ENCODE peak calls at places on chromosomes 1 and 21, in seven cellular contexts. X is neuronal stem cell, F is IMR-90, J is mesenchymal stem cell, W is mesendoderm, G is trophoblast cell, I is H1. H is an unnamed sample.
A peak's percentile ranks its signal among the peaks of the same experiment; 100 is the strongest.

GRCh38 chr21:44939532-44940115 is at the start of gene SLX9:
- DNase-seq in X (peak; percentile 78), F (peak; percentile 73), J (peak; percentile 73), W (peak; percentile 88), G (peak; percentile 83), I (peak; percentile 89), H (peak; percentile 78)

GRCh38 chr21:15795533-15795932 is 65.8 kb downstream of the USP25 start:
- DNase-seq in X (no peak), F (no peak), J (no peak), W (no peak), G (no peak), I (no peak), H (no peak)

GRCh38 chr1:32622806-32623694 is 27.3 kb downstream of the ZBTB8OS start:
- DNase-seq in X (no peak), F (no peak), J (no peak), W (no peak), G (no peak), I (no peak), H (no peak)

GRCh38 chr1:114586513-114587047 is 5.2 kb upstream of the BCAS2 start:
- DNase-seq in X (no peak), F (no peak), J (no peak), W (no peak), G (peak; percentile 55), I (no peak), H (no peak)

GRCh38 chr1:62800825-62801306 is 16.9 kb downstream of the ATG4C start:
- DNase-seq in X (no peak), F (peak; percentile 84), J (peak; percentile 64), W (no peak), G (no peak), I (no peak), H (no peak)

GRCh38 chr1:169809370-169810095 is 14.8 kb upstream of the METTL18 start:
- DNase-seq in X (no peak), F (peak; percentile 35), J (peak; percentile 48), W (peak; percentile 14), G (peak; percentile 84), I (no peak), H (no peak)

GRCh38 chr21:46054447-46054846 is 43.5 kb upstream of the COL6A2 start:
- DNase-seq in X (no peak), F (peak; percentile 42), J (no peak), W (peak; percentile 34), G (no peak), I (peak; percentile 47), H (peak; percentile 47)

GRCh38 chr1:234763910-234764309 is 153.9 kb upstream of the IRF2BP2 start:
- DNase-seq in X (no peak), F (no peak), J (no peak), W (no peak), G (no peak), I (no peak), H (no peak)

GRCh38 chr21:28111151-28111619 is 881.5 kb downstream of the LTN1 start:
- DNase-seq in X (no peak), F (peak; percentile 92), J (peak; percentile 56), W (no peak), G (no peak), I (no peak), H (no peak)

GRCh38 chr1:172658871-172659453 is at the start of gene FASLG:
- DNase-seq in X (no peak), F (peak; percentile 14), J (no peak), W (no peak), G (no peak), I (no peak), H (no peak)

GRCh38 chr1:223214272-223214807 is 71.3 kb upstream of the TLR5 start:
- DNase-seq in X (no peak), F (no peak), J (no peak), W (no peak), G (no peak), I (no peak), H (peak; percentile 6)

GRCh38 chr1:213325482-213325881 is 274.4 kb downstream of the RPS6KC1 start:
- DNase-seq in X (no peak), F (no peak), J (no peak), W (peak; percentile 3), G (no peak), I (no peak), H (no peak)

DNA sequence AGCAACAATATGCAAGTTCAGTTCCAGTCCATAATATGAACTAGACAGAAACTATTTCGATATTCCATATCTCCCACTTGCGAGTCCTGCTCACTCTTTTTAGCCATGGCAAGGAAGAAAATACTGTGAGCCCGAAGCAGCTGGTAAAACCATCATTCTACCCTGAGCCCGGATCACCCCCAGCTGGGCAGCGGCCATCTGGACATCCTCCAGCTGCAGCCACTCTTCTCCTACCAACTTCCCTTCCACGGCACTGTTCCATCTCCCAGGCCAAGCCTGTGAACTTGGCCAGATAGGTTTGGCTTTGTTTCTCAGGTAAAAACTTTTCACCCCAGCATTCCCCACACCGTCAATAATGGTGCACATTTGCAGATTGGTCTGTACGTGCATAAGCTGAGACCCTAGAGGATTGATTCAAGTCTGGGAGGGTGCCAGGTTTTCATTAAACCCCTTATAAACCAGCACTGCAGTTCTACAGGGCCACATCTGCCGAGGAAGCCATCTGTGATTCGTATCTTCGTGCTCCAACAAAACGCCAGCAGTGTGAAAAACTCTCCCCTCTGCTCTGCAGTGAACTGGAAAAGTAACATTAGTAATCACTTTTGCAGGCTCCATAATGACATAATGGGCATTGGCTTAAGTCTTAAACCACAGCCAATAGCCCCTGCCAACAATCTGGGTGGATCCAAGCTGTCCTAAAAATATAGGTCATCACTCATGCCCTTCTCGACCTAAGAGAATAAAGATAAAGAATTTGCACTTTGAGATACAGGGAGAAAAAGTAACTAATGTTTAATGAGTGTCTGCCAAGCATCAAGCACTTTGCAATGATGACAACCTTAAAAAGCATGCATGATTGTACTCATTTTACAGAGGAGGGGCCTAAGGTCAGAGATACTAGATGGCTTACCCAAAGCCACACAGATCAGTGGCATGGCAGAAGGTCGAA is 205.1 kb downstream of the PLPP3 start:
- DNase-seq in X (no peak), F (peak; percentile 45), J (no peak), W (no peak), G (peak; percentile 40), I (no peak), H (no peak)
- H2AK5ac ChIP-seq in X (no peak overlapping the region), F (peak overlapping the region; percentile 12), J (no peak overlapping the region), W (no peak overlapping the region), G (peak overlapping the region; percentile 13), I (no peak overlapping the region), H (no peak overlapping the region)

DNA sequence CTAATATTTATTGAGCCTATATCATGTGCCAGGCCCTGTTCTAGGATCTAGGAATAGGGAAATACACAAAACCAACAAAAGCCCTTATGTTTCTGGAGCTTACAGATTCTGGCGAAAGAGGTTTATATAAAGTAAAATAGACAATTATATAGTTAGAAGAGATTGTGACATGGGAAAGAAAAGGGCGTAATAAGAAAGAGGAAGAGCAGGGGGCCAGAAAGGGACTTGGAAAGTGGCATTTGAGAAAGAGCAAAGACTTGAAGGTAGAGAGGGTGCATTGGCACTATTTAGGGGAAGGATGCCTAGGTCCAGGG is 322.5 kb upstream of the FAM78B start:
- DNase-seq in X (no peak), F (no peak), J (no peak), W (no peak), G (no peak), I (no peak), H (no peak)
- H2AK5ac ChIP-seq in X (no peak overlapping the region), F (no peak overlapping the region), J (no peak overlapping the region), W (no peak overlapping the region), G (no peak overlapping the region), I (no peak overlapping the region), H (no peak overlapping the region)

GRCh38 chr1:156238248-156238647 is 3.7 kb upstream of the BGLAP start:
- DNase-seq in X (no peak), F (no peak), J (no peak), W (no peak), G (no peak), I (no peak), H (no peak)

GRCh38 chr1:156230102-156230501 is 11.9 kb upstream of the BGLAP start:
- DNase-seq in X (no peak), F (no peak), J (no peak), W (no peak), G (no peak), I (no peak), H (no peak)

GRCh38 chr1:156236164-156236563 is 5.8 kb upstream of the BGLAP start:
- DNase-seq in X (no peak), F (no peak), J (no peak), W (no peak), G (no peak), I (no peak), H (no peak)

GRCh38 chr1:156232222-156232621 is 9.8 kb upstream of the BGLAP start:
- DNase-seq in X (no peak), F (no peak), J (no peak), W (no peak), G (no peak), I (no peak), H (no peak)

GRCh38 chr1:156233421-156234127 is 8.4 kb upstream of the BGLAP start:
- DNase-seq in X (no peak), F (peak; percentile 88), J (peak; percentile 81), W (peak; percentile 79), G (peak; percentile 64), I (no peak), H (no peak)
- H2AK5ac ChIP-seq in X (no peak overlapping the region), F (peak overlapping the region; percentile 88), J (peak overlapping the region; percentile 14), W (no peak overlapping the region), G (no peak overlapping the region), I (no peak overlapping the region), H (no peak overlapping the region)

DNA sequence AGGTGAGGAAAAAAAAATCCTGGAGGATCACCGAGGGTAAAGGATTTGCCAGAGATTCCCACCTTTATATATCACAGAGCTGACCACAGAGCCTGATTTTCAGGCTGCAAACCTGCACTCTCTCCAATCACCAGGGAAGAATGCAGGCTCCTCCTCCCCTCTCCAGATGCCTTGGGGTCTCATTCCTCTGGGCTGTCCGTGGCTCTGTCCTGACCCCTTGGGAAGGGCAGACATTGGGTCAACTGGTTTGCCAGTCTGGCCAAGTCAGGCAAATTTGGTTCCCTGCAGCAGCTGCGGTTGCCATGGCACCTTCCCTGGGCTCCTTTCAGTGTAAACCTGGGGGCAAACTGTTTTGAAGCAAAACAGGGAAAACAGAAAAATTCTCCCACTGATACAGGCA is 11.6 kb upstream of the OPRD1 start:
- DNase-seq in X (no peak), F (no peak), J (no peak), W (no peak), G (no peak), I (no peak), H (no peak)
- H2AK5ac ChIP-seq in X (no peak overlapping the region), F (no peak overlapping the region), J (no peak overlapping the region), W (no peak overlapping the region), G (no peak overlapping the region), I (no peak overlapping the region), H (no peak overlapping the region)

GRCh38 chr1:95582746-95583145 is 348.7 kb downstream of the RWDD3 start:
- DNase-seq in X (no peak), F (no peak), J (no peak), W (peak; percentile 5), G (no peak), I (no peak), H (no peak)
- H2AK5ac ChIP-seq in X (no peak overlapping the region), F (no peak overlapping the region), J (no peak overlapping the region), W (no peak overlapping the region), G (no peak overlapping the region), I (no peak overlapping the region), H (no peak overlapping the region)

DNA sequence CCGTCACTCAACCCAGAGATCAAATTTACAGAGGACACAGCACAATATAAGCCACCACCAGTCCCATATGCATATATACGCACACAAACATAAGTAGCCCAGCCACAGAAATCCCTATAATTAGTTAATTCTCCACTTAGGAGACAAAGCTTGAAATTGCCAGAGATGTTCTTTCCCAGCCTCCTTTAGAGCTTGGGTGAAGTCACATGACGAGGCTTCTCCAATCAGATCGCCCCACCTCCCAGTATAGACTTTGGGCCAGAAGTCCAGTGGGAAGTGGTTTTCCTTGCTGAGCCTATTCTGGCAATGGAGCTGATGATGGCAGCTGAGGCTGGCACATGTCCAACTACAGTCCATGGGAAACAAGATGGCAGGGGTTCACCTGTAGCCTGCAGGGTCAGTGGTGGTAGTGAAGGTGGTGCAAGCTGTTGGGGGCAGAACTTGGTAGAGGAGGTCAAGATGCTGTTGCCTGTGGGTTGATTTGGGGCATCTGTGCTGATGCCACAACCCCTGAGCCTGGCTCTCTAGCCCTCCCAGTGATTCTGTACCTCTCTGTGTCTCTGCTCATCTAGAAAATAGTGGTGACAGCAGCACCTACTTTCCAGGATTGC is 535.9 kb downstream of the MATN1 start:
- DNase-seq in X (no peak), F (no peak), J (no peak), W (no peak), G (no peak), I (peak; percentile 20), H (no peak)
- H2AK5ac ChIP-seq in X (no peak overlapping the region), F (no peak overlapping the region), J (no peak overlapping the region), W (no peak overlapping the region), G (no peak overlapping the region), I (no peak overlapping the region), H (no peak overlapping the region)